ENCODE peak calls at places on chromosomes 16 and 17, in six cellular contexts. G is esophagus squamous epithelium, S is GM23248, F is H1, W is sigmoid colon, K is fibroblast of lung. O is an unnamed sample. For H3K4me1, the result is how much of the 10 kb centered on the place peaks cover.

GRCh38 chr16:67884684-67885083 is at the start of gene NRN1L:
- DNase-seq in G (no peak), S (peak), F (peak), W (peak), K (peak), O (peak)

GRCh38 chr16:55217392-55217791 is 106.6 kb upstream of the IRX6 start:
- DNase-seq in G (no peak), S (no peak), F (no peak), W (no peak), K (no peak), O (no peak)

GRCh38 chr16:67068212-67068753 is 39.3 kb downstream of the CBFB start:
- DNase-seq in G (no peak), S (peak), F (no peak), W (no peak), K (peak), O (no peak)

GRCh38 chr16:2149630-2150417 is 1.4 kb downstream of the RAB26 start:
- DNase-seq in G (no peak), S (no peak), F (peak), W (no peak), K (no peak), O (peak)

GRCh38 chr17:76121932-76122383 is 18.4 kb upstream of the EXOC7 start:
- DNase-seq in G (no peak), S (peak), F (peak), W (peak), K (no peak), O (peak)

GRCh38 chr17:78883090-78883532 is 19.9 kb downstream of the CEP295NL start:
- DNase-seq in G (no peak), S (peak), F (no peak), W (peak), K (peak), O (peak)

GRCh38 chr16:84740596-84741071 is 40.8 kb downstream of the USP10 start:
- DNase-seq in G (no peak), S (peak), F (no peak), W (no peak), K (peak), O (no peak)

GRCh38 chr17:75927286-75927922 is 13.4 kb downstream of the FBF1 start:
- DNase-seq in G (no peak), S (peak), F (no peak), W (no peak), K (peak), O (peak)

GRCh38 chr16:70430667-70431536 is 8.0 kb downstream of the ST3GAL2 start:
- DNase-seq in G (no peak), S (peak), F (no peak), W (no peak), K (no peak), O (peak)

GRCh38 chr17:79262624-79263023 is 188.0 kb downstream of the ENGASE start:
- DNase-seq in G (no peak), S (no peak), F (no peak), W (no peak), K (no peak), O (no peak)

GRCh38 chr16:60100371-60100770 is 1366.3 kb upstream of the GOT2 start:
- DNase-seq in G (no peak), S (no peak), F (no peak), W (no peak), K (no peak), O (no peak)

GRCh38 chr16:82650804-82651203 is 24.0 kb downstream of the CDH13 start:
- DNase-seq in G (no peak), S (no peak), F (no peak), W (no peak), K (no peak), O (no peak)
- H3K4me1 ChIP-seq in G (under half), S (under half), F (under half), W (under half), K (under half), O (under half)

GRCh38 chr17:59527931-59528330 is 37.5 kb upstream of the DHX40 start:
- DNase-seq in G (no peak), S (no peak), F (no peak), W (no peak), K (no peak), O (no peak)

GRCh38 chr17:59538195-59538909 is 27.1 kb upstream of the DHX40 start:
- DNase-seq in G (no peak), S (no peak), F (no peak), W (no peak), K (no peak), O (no peak)

GRCh38 chr17:59530561-59530960 is 34.8 kb upstream of the DHX40 start:
- DNase-seq in G (no peak), S (no peak), F (peak), W (no peak), K (no peak), O (no peak)

GRCh38 chr17:59534583-59534982 is 30.8 kb upstream of the DHX40 start:
- DNase-seq in G (no peak), S (peak), F (no peak), W (no peak), K (no peak), O (no peak)

GRCh38 chr17:59533694-59534093 is 31.7 kb upstream of the DHX40 start:
- DNase-seq in G (no peak), S (no peak), F (peak), W (no peak), K (no peak), O (no peak)
- H3K4me1 ChIP-seq in G (under half), S (under half), F (under half), W (under half), K (under half), O (under half)

GRCh38 chr17:40479754-40480480 is 21.5 kb downstream of the TNS4 start:
- DNase-seq in G (no peak), S (no peak), F (no peak), W (no peak), K (no peak), O (no peak)

GRCh38 chr17:40480501-40481003 is 20.9 kb downstream of the TNS4 start:
- DNase-seq in G (no peak), S (peak), F (no peak), W (no peak), K (peak), O (peak)

GRCh38 chr17:40478486-40478885 is 22.9 kb downstream of the TNS4 start:
- DNase-seq in G (no peak), S (no peak), F (no peak), W (no peak), K (no peak), O (no peak)

GRCh38 chr17:40475234-40476210 is 25.9 kb downstream of the TNS4 start:
- DNase-seq in G (no peak), S (no peak), F (peak), W (no peak), K (no peak), O (no peak)

GRCh38 chr17:40477796-40478195 is 23.6 kb downstream of the TNS4 start:
- DNase-seq in G (no peak), S (no peak), F (no peak), W (no peak), K (no peak), O (no peak)
- H3K4me1 ChIP-seq in G (under half), S (under half), F (under half), W (under half), K (under half), O (under half)

GRCh38 chr16:9436175-9436574 is 344.7 kb downstream of the HAPSTR1 start:
- DNase-seq in G (no peak), S (no peak), F (no peak), W (no peak), K (no peak), O (no peak)

GRCh38 chr16:9437115-9437514 is 345.7 kb downstream of the HAPSTR1 start:
- DNase-seq in G (no peak), S (no peak), F (no peak), W (no peak), K (no peak), O (peak)

GRCh38 chr16:9434659-9435058 is 343.2 kb downstream of the HAPSTR1 start:
- DNase-seq in G (no peak), S (no peak), F (no peak), W (no peak), K (no peak), O (no peak)

GRCh38 chr16:9441021-9441420 is 349.6 kb downstream of the HAPSTR1 start:
- DNase-seq in G (no peak), S (no peak), F (no peak), W (no peak), K (no peak), O (peak)

DNA sequence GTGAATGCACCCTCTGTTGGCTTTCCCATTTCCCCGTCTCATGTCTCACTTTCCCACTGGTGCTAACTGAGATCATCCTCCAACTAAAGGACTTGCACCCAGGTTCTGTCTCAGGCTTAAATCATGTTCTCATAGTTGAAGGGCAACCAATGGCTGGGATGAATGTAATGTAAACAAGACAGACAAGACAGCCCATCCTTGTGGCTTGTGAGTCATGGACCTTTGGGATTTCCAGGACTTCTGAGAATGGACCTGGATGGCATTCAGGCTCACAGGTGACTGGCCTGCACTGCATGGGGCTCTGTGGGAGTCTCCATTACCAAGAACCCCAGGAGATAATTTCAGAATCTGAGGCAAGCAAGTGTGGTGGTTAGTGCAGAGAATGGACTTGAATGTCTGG is 347.5 kb downstream of the HAPSTR1 start:
- DNase-seq in G (no peak), S (no peak), F (no peak), W (no peak), K (no peak), O (no peak)
- H3K4me1 ChIP-seq in G (under half), S (under half), F (under half), W (under half), K (under half), O (under half)

DNA sequence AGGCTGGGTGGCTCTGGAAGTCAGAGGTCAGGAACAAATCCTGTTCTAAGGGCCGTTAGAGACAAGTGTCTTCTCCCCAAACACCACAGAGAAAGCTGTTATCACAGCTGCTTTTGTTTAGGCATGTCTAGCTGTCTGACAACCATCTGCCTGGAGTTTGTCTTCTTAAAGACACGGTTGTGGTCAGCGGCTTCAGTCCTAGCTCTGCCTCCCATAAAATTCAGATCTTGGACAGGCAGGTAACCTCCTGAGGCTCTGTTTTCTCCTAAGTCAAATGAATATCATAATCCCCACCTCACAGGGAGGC is 2.3 kb upstream of the ITGA3 start:
- DNase-seq in G (no peak), S (no peak), F (no peak), W (no peak), K (no peak), O (no peak)
- H3K4me1 ChIP-seq in G (under half), S (half or more), F (under half), W (under half), K (under half), O (under half)

DNA sequence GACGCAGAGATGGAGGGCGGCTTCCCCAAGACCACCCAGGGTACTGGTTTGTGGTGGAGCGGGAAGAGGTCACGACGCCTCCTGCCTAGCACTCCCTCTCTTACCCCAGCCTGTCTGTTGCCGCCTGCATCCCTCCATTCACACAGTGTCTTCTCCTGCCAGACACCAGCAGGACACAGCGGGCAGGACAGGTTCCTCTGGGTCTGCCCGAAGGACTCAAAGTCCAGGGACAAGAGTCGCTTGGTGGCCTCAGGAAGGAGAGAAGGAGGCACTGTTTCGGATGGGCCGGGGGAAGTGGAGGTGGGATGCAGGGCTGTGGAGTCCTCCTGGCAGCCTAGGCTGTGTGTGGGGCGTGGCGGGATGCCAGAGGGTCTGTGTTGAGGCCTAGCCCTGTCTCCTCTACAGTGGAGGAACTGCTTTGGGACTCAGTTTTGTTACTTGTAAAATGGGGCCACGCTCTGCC is 19.6 kb upstream of the TNS4 start:
- DNase-seq in G (no peak), S (no peak), F (no peak), W (peak), K (no peak), O (no peak)
- H3K4me1 ChIP-seq in G (under half), S (under half), F (under half), W (under half), K (under half), O (under half)